ENCODE peak calls at places on chromosomes 11 and 22, in five cellular contexts. U is KG1, E is brain microvascular endothelial cell, V is heart left ventricle, H is AML-193. Y is an unnamed sample.

GRCh38 chr22:47300698-47301405 is 538.4 kb downstream of the TBC1D22A start:
- DNase-seq in U (no peak), E (no peak), V (no peak), H (no peak), Y (no peak)

GRCh38 chr11:8079111-8079675 is 1.8 kb upstream of the TUB start:
- DNase-seq in U (no peak), E (no peak), V (no peak), H (no peak), Y (no peak)

GRCh38 chr22:20319041-20319744 is 667 bp downstream of the DGCR6L start:
- DNase-seq in U (no peak), E (no peak), V (no peak), H (no peak), Y (no peak)

GRCh38 chr11:118438314-118438931 is 2.1 kb downstream of the KMT2A start:
- DNase-seq in U (peak), E (peak), V (peak), H (peak), Y (peak)

GRCh38 chr11:63015521-63016215 is at the start of gene SLC22A8:
- DNase-seq in U (no peak), E (no peak), V (no peak), H (no peak), Y (no peak)

GRCh38 chr22:19448076-19448607 is 631 bp upstream of the C22orf39 start:
- DNase-seq in U (no peak), E (peak), V (no peak), H (no peak), Y (no peak)

GRCh38 chr11:68997124-68997994 is 15.7 kb downstream of the MRGPRF start:
- DNase-seq in U (no peak), E (no peak), V (no peak), H (no peak), Y (no peak)

GRCh38 chr11:1131033-1131911 is 26.5 kb upstream of the MUC5AC start:
- DNase-seq in U (no peak), E (no peak), V (peak), H (no peak), Y (no peak)

GRCh38 chr22:45552580-45553332 is 50.1 kb downstream of the FBLN1 start:
- DNase-seq in U (no peak), E (peak), V (peak), H (no peak), Y (peak)

GRCh38 chr11:47378011-47378835 is at the start of gene SPI1:
- DNase-seq in U (peak), E (no peak), V (peak), H (peak), Y (no peak)

GRCh38 chr11:6968816-6969215 is 42.6 kb downstream of the ZNF215 start:
- DNase-seq in U (no peak), E (no peak), V (no peak), H (no peak), Y (no peak)

GRCh38 chr22:46513908-46514550 is 23.4 kb downstream of the CELSR1 start:
- DNase-seq in U (no peak), E (no peak), V (peak), H (no peak), Y (no peak)

GRCh38 chr22:38207898-38208432 is 6.2 kb downstream of the MAFF start:
- DNase-seq in U (no peak), E (no peak), V (no peak), H (no peak), Y (no peak)

GRCh38 chr22:24115247-24116207 is 65.8 kb upstream of the SUSD2 start:
- DNase-seq in U (no peak), E (no peak), V (no peak), H (no peak), Y (no peak)

GRCh38 chr22:26672060-26672471 is 14.7 kb downstream of the MIAT start:
- DNase-seq in U (peak), E (no peak), V (no peak), H (no peak), Y (no peak)

GRCh38 chr11:130029137-130029536 is 26.5 kb upstream of the PRDM10 start:
- DNase-seq in U (no peak), E (no peak), V (no peak), H (peak), Y (no peak)

GRCh38 chr11:60130496-60130895 is 42.0 kb downstream of the MS4A2 start:
- DNase-seq in U (peak), E (peak), V (no peak), H (peak), Y (no peak)

GRCh38 chr22:37784829-37785495 is 22.8 kb upstream of the GCAT start:
- DNase-seq in U (no peak), E (no peak), V (no peak), H (no peak), Y (no peak)

GRCh38 chr11:76162336-76163288 is 43.7 kb downstream of the WNT11 start:
- DNase-seq in U (no peak), E (no peak), V (peak), H (no peak), Y (no peak)

GRCh38 chr11:126701555-126701897 is 299.0 kb downstream of the KIRREL3 start:
- DNase-seq in U (no peak), E (no peak), V (no peak), H (no peak), Y (no peak)

GRCh38 chr22:17161991-17162390 is 2.9 kb upstream of the HDHD5 start:
- DNase-seq in U (no peak), E (no peak), V (no peak), H (no peak), Y (no peak)

Y was measured in GM04503.